ENCODE peak calls at places on chromosomes 4 and X, in four cellular contexts. K is H1, N is GM12878, F is SK-N-SH. B is an unnamed sample.

GRCh38 chrX:102155806-102156179 is at the start of gene BEX5:
- DNase-seq in K (no peak), F (peak), N (no peak), B (peak)

GRCh38 chrX:77174680-77175336 is 272.4 kb upstream of the FGF16 start:
- DNase-seq in F (no peak), N (no peak), K (no peak), B (no peak)

GRCh38 chrX:80808854-80809493 is 703 bp downstream of the BRWD3 start:
- DNase-seq in F (peak), K (peak), N (no peak), B (peak)

GRCh38 chr4:89254847-89255246 is 52.8 kb downstream of the GPRIN3 start:
- DNase-seq in F (peak), K (peak), N (no peak), B (peak)

GRCh38 chr4:158871050-158871724 is 102.4 kb downstream of the FNIP2 start:
- DNase-seq in N (no peak), K (no peak), F (peak), B (no peak)

GRCh38 chrX:3244955-3245354 is 101.5 kb downstream of the MXRA5 start:
- DNase-seq in N (no peak), K (no peak), F (no peak), B (no peak)

GRCh38 chr4:118351851-118352827 is 664 bp downstream of the PRSS12 start:
- DNase-seq in F (peak), N (no peak), K (peak), B (no peak)

GRCh38 chr4:143380651-143381050 is 44.0 kb downstream of the GAB1 start:
- DNase-seq in N (no peak), F (no peak), K (no peak), B (no peak)

GRCh38 chr4:53119685-53120084 is 246.2 kb downstream of the SCFD2 start:
- DNase-seq in N (no peak), K (no peak), F (no peak), B (no peak)

GRCh38 chrX:106177106-106177981 is 9.2 kb downstream of the PWWP3B start:
- DNase-seq in F (no peak), K (peak), N (no peak), B (peak)
- TF ChIP-seq NRF1 in F (no peak), K (no peak), N (no peak), B (no peak)

GRCh38 chr4:139988863-139989765 is 164.9 kb downstream of the MAML3 start:
- DNase-seq in K (no peak), N (no peak), F (no peak), B (no peak)
- TF ChIP-seq GABPA in K (no peak), N (no peak), F (no peak), B (no peak)

DNA sequence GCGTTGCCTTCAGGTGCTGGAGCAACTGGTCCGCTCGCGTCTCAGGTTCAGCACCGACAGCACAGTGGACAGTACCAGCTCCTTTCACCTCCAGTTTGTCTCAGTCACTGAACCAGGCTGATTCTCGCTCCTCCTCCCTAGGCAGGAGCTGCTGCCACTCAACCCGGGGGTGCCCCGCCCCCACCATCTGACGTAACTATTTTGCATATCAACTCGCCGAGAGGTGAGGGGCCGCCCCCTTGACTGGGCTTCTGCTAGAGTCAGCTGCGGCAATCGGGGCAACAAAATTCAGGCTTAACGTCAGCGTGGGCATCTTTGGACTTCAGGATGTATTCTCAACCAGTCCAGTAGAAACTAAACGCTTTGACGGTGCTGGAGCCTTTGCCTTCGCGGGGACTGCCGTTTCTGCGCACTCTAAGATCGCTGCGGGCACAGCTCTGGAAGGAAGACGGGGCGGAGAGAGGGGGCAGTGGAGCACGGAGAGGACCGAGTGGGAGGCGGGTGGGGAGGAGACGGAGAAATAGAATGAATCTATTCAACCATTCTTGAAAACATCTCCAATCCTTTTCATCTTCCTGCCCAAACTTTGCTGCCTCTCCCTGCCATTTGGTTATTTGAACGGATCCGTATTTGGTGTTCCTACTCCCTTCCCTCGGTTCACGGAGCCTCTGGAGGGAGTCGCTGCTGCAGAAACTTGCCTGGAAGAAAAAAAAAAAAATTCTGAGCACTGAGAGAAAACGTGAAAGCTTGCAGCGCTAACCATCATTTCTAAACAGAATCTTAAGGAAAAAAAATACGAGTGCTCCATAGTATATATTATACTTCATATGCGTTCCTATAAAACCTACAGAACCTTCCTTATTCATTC is at the start of gene FSTL5:
- DNase-seq in F (peak), N (no peak), K (peak), B (peak)
- TF ChIP-seq NRF1 in F (no peak), N (no peak), K (no peak), B (no peak)

GRCh38 chr4:39933689-39934590 is 43.8 kb downstream of the PDS5A start:
- DNase-seq in N (no peak), K (no peak), F (no peak), B (no peak)

GRCh38 chr4:39928538-39928937 is 49.2 kb downstream of the PDS5A start:
- DNase-seq in N (no peak), K (no peak), F (no peak), B (no peak)

GRCh38 chr4:39931441-39931901 is 46.2 kb downstream of the PDS5A start:
- DNase-seq in K (no peak), F (no peak), N (no peak), B (no peak)

GRCh38 chr4:39936565-39937418 is 40.9 kb downstream of the PDS5A start:
- DNase-seq in N (no peak), F (no peak), K (no peak), B (no peak)

GRCh38 chr4:39932776-39933402 is 44.8 kb downstream of the PDS5A start:
- DNase-seq in F (no peak), N (no peak), K (no peak), B (no peak)
- TF ChIP-seq GABPA in F (no peak), N (no peak), K (no peak), B (no peak)

GRCh38 chr4:147772056-147772455 is 40.2 kb downstream of the ARHGAP10 start:
- DNase-seq in N (no peak), F (no peak), K (no peak), B (no peak)

GRCh38 chr4:147768113-147768512 is 36.2 kb downstream of the ARHGAP10 start:
- DNase-seq in N (no peak), F (no peak), K (no peak), B (no peak)

GRCh38 chr4:147770831-147771230 is 38.9 kb downstream of the ARHGAP10 start:
- DNase-seq in N (no peak), F (no peak), K (no peak), B (no peak)

GRCh38 chr4:147772459-147772969 is 40.6 kb downstream of the ARHGAP10 start:
- DNase-seq in N (no peak), K (no peak), F (no peak), B (no peak)

GRCh38 chr4:147769386-147769785 is 37.5 kb downstream of the ARHGAP10 start:
- DNase-seq in F (no peak), N (no peak), K (no peak), B (no peak)
- TF ChIP-seq NRF1 in F (no peak), N (no peak), K (no peak), B (no peak)